ENCODE peak calls at places on chromosomes 5 and 9, in five cellular contexts. One of them, this sample, is unnamed.

GRCh38 chr5:10981927-10982326 is 220.9 kb upstream of the DAP start:
- DNase-seq in stomach: no peak
- DNase-seq in Calu3: no peak
- DNase-seq in kidney epithelial cell: no peak
- DNase-seq in fibroblast of lung: no peak
- DNase-seq in this sample: no peak

GRCh38 chr9:136403538-136403914 is 3.6 kb upstream of the SNAPC4 start:
- DNase-seq in kidney epithelial cell: no peak
- DNase-seq in Calu3: no peak
- DNase-seq in stomach: no peak
- DNase-seq in fibroblast of lung: no peak
- DNase-seq in this sample: no peak

GRCh38 chr9:108212179-108212578 is 643.6 kb downstream of the ACTL7B start:
- DNase-seq in Calu3: no peak
- DNase-seq in fibroblast of lung: no peak
- DNase-seq in stomach: no peak
- DNase-seq in kidney epithelial cell: no peak
- DNase-seq in this sample: no peak

GRCh38 chr9:97907051-97907450 is 15.2 kb downstream of the TRMO start:
- DNase-seq in kidney epithelial cell: no peak
- DNase-seq in Calu3: no peak
- DNase-seq in fibroblast of lung: no peak
- DNase-seq in stomach: no peak
- DNase-seq in this sample: no peak

GRCh38 chr5:159240301-159240870 is 22.7 kb upstream of the UBLCP1 start:
- DNase-seq in kidney epithelial cell: peak
- DNase-seq in stomach: no peak
- DNase-seq in Calu3: no peak
- DNase-seq in fibroblast of lung: no peak
- DNase-seq in this sample: no peak

GRCh38 chr5:171226096-171226495 is 83.0 kb upstream of the TLX3 start:
- DNase-seq in stomach: no peak
- DNase-seq in fibroblast of lung: peak
- DNase-seq in Calu3: no peak
- DNase-seq in kidney epithelial cell: no peak
- DNase-seq in this sample: no peak

GRCh38 chr5:11047051-11047450 is 286.0 kb upstream of the DAP start:
- DNase-seq in fibroblast of lung: no peak
- DNase-seq in Calu3: peak
- DNase-seq in kidney epithelial cell: no peak
- DNase-seq in stomach: no peak
- DNase-seq in this sample: no peak

GRCh38 chr5:141223112-141223783 is at the start of gene PCDHB14:
- DNase-seq in fibroblast of lung: peak
- DNase-seq in kidney epithelial cell: no peak
- DNase-seq in Calu3: peak
- DNase-seq in stomach: no peak
- DNase-seq in this sample: no peak

GRCh38 chr5:96615223-96615622 is 47.0 kb upstream of the CAST start:
- DNase-seq in stomach: no peak
- DNase-seq in fibroblast of lung: no peak
- DNase-seq in Calu3: no peak
- DNase-seq in kidney epithelial cell: no peak
- DNase-seq in this sample: no peak

GRCh38 chr5:57113486-57113885 is 60.4 kb upstream of the GPBP1 start:
- DNase-seq in stomach: no peak
- DNase-seq in Calu3: no peak
- DNase-seq in kidney epithelial cell: no peak
- DNase-seq in fibroblast of lung: no peak
- DNase-seq in this sample: no peak

GRCh38 chr5:36392818-36393217 is 91.1 kb upstream of the RANBP3L start:
- DNase-seq in Calu3: no peak
- DNase-seq in stomach: no peak
- DNase-seq in kidney epithelial cell: no peak
- DNase-seq in fibroblast of lung: peak
- DNase-seq in this sample: no peak

GRCh38 chr5:166625210-166625865 is 1666.1 kb upstream of the WWC1 start:
- DNase-seq in stomach: no peak
- DNase-seq in fibroblast of lung: no peak
- DNase-seq in kidney epithelial cell: peak
- DNase-seq in Calu3: no peak
- DNase-seq in this sample: no peak

GRCh38 chr9:37729499-37729898 is 24.1 kb upstream of the TRMT10B start:
- DNase-seq in stomach: no peak
- DNase-seq in Calu3: no peak
- DNase-seq in fibroblast of lung: no peak
- DNase-seq in kidney epithelial cell: no peak
- DNase-seq in this sample: no peak

GRCh38 chr5:79069488-79070001 is at the start of the genes BHMT2 and DMGDH:
- DNase-seq in Calu3: no peak
- DNase-seq in kidney epithelial cell: no peak
- DNase-seq in stomach: no peak
- DNase-seq in fibroblast of lung: peak
- DNase-seq in this sample: no peak

GRCh38 chr9:120544441-120544840 is 35.5 kb downstream of the CDK5RAP2 start:
- DNase-seq in fibroblast of lung: no peak
- DNase-seq in stomach: no peak
- DNase-seq in Calu3: no peak
- DNase-seq in kidney epithelial cell: no peak
- DNase-seq in this sample: no peak

GRCh38 chr5:176740702-176741565 is 69.4 kb upstream of the UNC5A start:
- DNase-seq in Calu3: no peak
- DNase-seq in stomach: peak
- DNase-seq in kidney epithelial cell: no peak
- DNase-seq in fibroblast of lung: no peak
- DNase-seq in this sample: no peak

GRCh38 chr5:143010335-143010734 is 240.2 kb downstream of the ARHGAP26 start:
- DNase-seq in stomach: no peak
- DNase-seq in Calu3: no peak
- DNase-seq in kidney epithelial cell: no peak
- DNase-seq in fibroblast of lung: no peak
- DNase-seq in this sample: no peak

GRCh38 chr5:53084856-53085255 is 24.7 kb downstream of the MOCS2 start:
- DNase-seq in stomach: no peak
- DNase-seq in Calu3: no peak
- DNase-seq in fibroblast of lung: no peak
- DNase-seq in kidney epithelial cell: no peak
- DNase-seq in this sample: no peak

GRCh38 chr5:74257645-74258328 is 382.7 kb downstream of the ENC1 start:
- DNase-seq in fibroblast of lung: peak
- DNase-seq in Calu3: peak
- DNase-seq in stomach: peak
- DNase-seq in kidney epithelial cell: no peak
- DNase-seq in this sample: no peak

GRCh38 chr5:116315531-116315930 is 230.7 kb downstream of the COMMD10 start:
- DNase-seq in stomach: no peak
- DNase-seq in kidney epithelial cell: no peak
- DNase-seq in Calu3: no peak
- DNase-seq in fibroblast of lung: no peak
- DNase-seq in this sample: no peak

GRCh38 chr5:96861044-96861443 is 15.3 kb upstream of the ERAP2 start:
- DNase-seq in Calu3: no peak
- DNase-seq in kidney epithelial cell: no peak
- DNase-seq in fibroblast of lung: no peak
- DNase-seq in stomach: no peak
- DNase-seq in this sample: no peak

GRCh38 chr9:127353882-127354281 is 43.1 kb upstream of the SLC2A8 start:
- DNase-seq in stomach: no peak
- DNase-seq in fibroblast of lung: no peak
- DNase-seq in Calu3: no peak
- DNase-seq in kidney epithelial cell: no peak
- DNase-seq in this sample: no peak

GRCh38 chr9:11874414-11874813 is 818.8 kb upstream of the TYRP1 start:
- DNase-seq in Calu3: no peak
- DNase-seq in stomach: no peak
- DNase-seq in fibroblast of lung: no peak
- DNase-seq in kidney epithelial cell: no peak
- DNase-seq in this sample: no peak

GRCh38 chr9:120925535-120926396 is 830 bp downstream of the TRAF1 start:
- DNase-seq in Calu3: no peak
- DNase-seq in fibroblast of lung: peak
- DNase-seq in kidney epithelial cell: peak
- DNase-seq in stomach: no peak
- DNase-seq in this sample: no peak

GRCh38 chr9:70428781-70429180 is 14.3 kb upstream of the KLF9 start:
- DNase-seq in kidney epithelial cell: no peak
- DNase-seq in Calu3: no peak
- DNase-seq in fibroblast of lung: no peak
- DNase-seq in stomach: no peak
- DNase-seq in this sample: no peak

GRCh38 chr9:135087489-135087791 is at the start of gene OLFM1:
- DNase-seq in stomach: peak
- DNase-seq in Calu3: peak
- DNase-seq in kidney epithelial cell: no peak
- DNase-seq in fibroblast of lung: peak
- DNase-seq in this sample: peak

GRCh38 chr9:133709716-133710571 is 28.2 kb downstream of the SARDH start:
- DNase-seq in stomach: no peak
- DNase-seq in kidney epithelial cell: no peak
- DNase-seq in Calu3: no peak
- DNase-seq in fibroblast of lung: no peak
- DNase-seq in this sample: peak

GRCh38 chr5:179509845-179510244 is 40.5 kb upstream of the RUFY1 start:
- DNase-seq in kidney epithelial cell: no peak
- DNase-seq in Calu3: no peak
- DNase-seq in fibroblast of lung: no peak
- DNase-seq in stomach: no peak
- DNase-seq in this sample: no peak

GRCh38 chr5:179509239-179509638 is 41.1 kb upstream of the RUFY1 start:
- DNase-seq in kidney epithelial cell: no peak
- DNase-seq in fibroblast of lung: no peak
- DNase-seq in stomach: no peak
- DNase-seq in Calu3: no peak
- DNase-seq in this sample: no peak

GRCh38 chr5:179504191-179504590 is 46.2 kb upstream of the RUFY1 start:
- DNase-seq in Calu3: no peak
- DNase-seq in kidney epithelial cell: no peak
- DNase-seq in fibroblast of lung: no peak
- DNase-seq in stomach: no peak
- DNase-seq in this sample: no peak

GRCh38 chr5:179505636-179506261 is 44.6 kb upstream of the RUFY1 start:
- DNase-seq in Calu3: no peak
- DNase-seq in stomach: no peak
- DNase-seq in kidney epithelial cell: no peak
- DNase-seq in fibroblast of lung: no peak
- DNase-seq in this sample: no peak

GRCh38 chr5:179504600-179505396 is 45.6 kb upstream of the RUFY1 start:
- DNase-seq in Calu3: no peak
- DNase-seq in stomach: no peak
- DNase-seq in fibroblast of lung: no peak
- DNase-seq in kidney epithelial cell: no peak
- DNase-seq in this sample: no peak
- TF ChIP-seq CTCF in Calu3: no peak
- TF ChIP-seq CTCF in stomach: no peak
- TF ChIP-seq CTCF in fibroblast of lung: no peak
- TF ChIP-seq CTCF in kidney epithelial cell: no peak
- TF ChIP-seq CTCF in this sample: no peak

GRCh38 chr5:135468086-135468485 is 15.9 kb upstream of the TIFAB start:
- DNase-seq in stomach: no peak
- DNase-seq in Calu3: no peak
- DNase-seq in kidney epithelial cell: no peak
- DNase-seq in fibroblast of lung: no peak
- DNase-seq in this sample: no peak

GRCh38 chr5:135467051-135467625 is 15.0 kb upstream of the TIFAB start:
- DNase-seq in stomach: no peak
- DNase-seq in fibroblast of lung: no peak
- DNase-seq in kidney epithelial cell: no peak
- DNase-seq in Calu3: no peak
- DNase-seq in this sample: no peak

GRCh38 chr5:135468541-135468940 is 16.4 kb upstream of the TIFAB start:
- DNase-seq in kidney epithelial cell: no peak
- DNase-seq in fibroblast of lung: no peak
- DNase-seq in stomach: no peak
- DNase-seq in Calu3: no peak
- DNase-seq in this sample: no peak

GRCh38 chr5:135466178-135467050 is 14.3 kb upstream of the TIFAB start:
- DNase-seq in fibroblast of lung: peak
- DNase-seq in kidney epithelial cell: no peak
- DNase-seq in stomach: peak
- DNase-seq in Calu3: peak
- DNase-seq in this sample: peak

GRCh38 chr5:135465391-135466122 is 13.4 kb upstream of the TIFAB start:
- DNase-seq in fibroblast of lung: no peak
- DNase-seq in kidney epithelial cell: no peak
- DNase-seq in Calu3: no peak
- DNase-seq in stomach: no peak
- DNase-seq in this sample: no peak
- TF ChIP-seq CTCF in fibroblast of lung: no peak
- TF ChIP-seq CTCF in kidney epithelial cell: no peak
- TF ChIP-seq CTCF in Calu3: no peak
- TF ChIP-seq CTCF in stomach: no peak
- TF ChIP-seq CTCF in this sample: no peak

GRCh38 chr9:86287013-86287412 is 4.7 kb upstream of the ISCA1 start:
- DNase-seq in fibroblast of lung: peak
- DNase-seq in kidney epithelial cell: peak
- DNase-seq in Calu3: no peak
- DNase-seq in stomach: no peak
- DNase-seq in this sample: no peak
- TF ChIP-seq CTCF in fibroblast of lung: peak
- TF ChIP-seq CTCF in kidney epithelial cell: peak
- TF ChIP-seq CTCF in Calu3: no peak
- TF ChIP-seq CTCF in stomach: no peak
- TF ChIP-seq CTCF in this sample: no peak

DNA sequence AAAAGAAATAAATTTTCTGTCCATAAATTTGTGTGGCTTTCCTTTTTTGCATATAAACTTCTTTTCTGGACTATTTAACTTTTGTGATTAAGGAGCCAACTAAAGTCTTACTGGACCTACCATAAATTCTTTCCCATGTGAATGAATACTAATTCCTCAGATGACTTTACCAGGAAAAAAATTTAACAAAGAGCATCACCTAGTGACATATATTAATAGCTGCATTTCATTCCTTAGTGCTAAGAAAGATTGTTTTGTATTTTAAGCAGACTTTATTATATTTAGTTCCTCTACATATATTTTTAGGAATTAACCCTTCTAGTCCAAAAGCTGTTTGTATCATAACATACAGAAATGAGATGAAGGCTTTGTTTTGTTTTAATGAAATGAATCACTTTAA is 64.4 kb downstream of the C9orf85 start:
- DNase-seq in Calu3: no peak
- DNase-seq in kidney epithelial cell: no peak
- DNase-seq in fibroblast of lung: no peak
- DNase-seq in stomach: no peak
- DNase-seq in this sample: no peak
- TF ChIP-seq CTCF in Calu3: no peak
- TF ChIP-seq CTCF in kidney epithelial cell: no peak
- TF ChIP-seq CTCF in fibroblast of lung: no peak
- TF ChIP-seq CTCF in stomach: peak
- TF ChIP-seq CTCF in this sample: no peak

This sample was measured in mesothelial cell of epicardium.